ENCODE peak calls at places on chromosome 2, in nine cellular contexts. J is heart left ventricle, C is spleen, L is HCT116, D is transverse colon, N is prostate gland, K is stomach, X is K562, E is sigmoid colon. T is an unnamed sample.

GRCh38 chr2:206150168-206150567 is 9.1 kb downstream of the NDUFS1 start:
- DNase-seq in X (no peak), C (no peak), N (no peak), L (no peak), E (no peak), D (no peak), J (no peak), K (no peak), T (no peak)

GRCh38 chr2:5227062-5227699 is 465.0 kb upstream of the SOX11 start:
- DNase-seq in E (no peak), X (no peak), L (no peak), K (no peak), C (no peak), N (no peak), D (no peak), J (no peak), T (no peak)

GRCh38 chr2:205698556-205699282 is 16.4 kb downstream of the NRP2 start:
- DNase-seq in K (no peak), N (no peak), X (no peak), C (no peak), J (no peak), L (no peak), E (no peak), D (no peak), T (no peak)

GRCh38 chr2:176589956-176590509 is 320.8 kb downstream of the MTX2 start:
- DNase-seq in N (no peak), J (no peak), X (no peak), L (no peak), D (no peak), E (no peak), K (no peak), C (no peak), T (no peak)

GRCh38 chr2:54233832-54234649 is 22.0 kb downstream of the TSPYL6 start:
- DNase-seq in N (no peak), X (no peak), J (no peak), L (no peak), D (no peak), C (no peak), K (no peak), E (no peak), T (no peak)

GRCh38 chr2:36618381-36618780 is 20.4 kb upstream of the FEZ2 start:
- DNase-seq in C (no peak), J (no peak), K (no peak), X (peak), N (no peak), D (no peak), L (peak), E (no peak), T (no peak)

GRCh38 chr2:86037795-86038192 is 67.9 kb downstream of the POLR1A start:
- DNase-seq in N (no peak), E (no peak), C (peak), K (no peak), D (no peak), L (no peak), J (no peak), X (no peak), T (no peak)

GRCh38 chr2:7325186-7325585 is 408.0 kb downstream of the RNF144A start:
- DNase-seq in J (no peak), C (no peak), X (no peak), L (no peak), E (no peak), D (no peak), N (no peak), K (no peak), T (no peak)

GRCh38 chr2:174612960-174613359 is 15.4 kb upstream of the WIPF1 start:
- DNase-seq in C (no peak), J (no peak), X (no peak), N (no peak), E (no peak), L (no peak), D (no peak), K (no peak), T (no peak)

DNA sequence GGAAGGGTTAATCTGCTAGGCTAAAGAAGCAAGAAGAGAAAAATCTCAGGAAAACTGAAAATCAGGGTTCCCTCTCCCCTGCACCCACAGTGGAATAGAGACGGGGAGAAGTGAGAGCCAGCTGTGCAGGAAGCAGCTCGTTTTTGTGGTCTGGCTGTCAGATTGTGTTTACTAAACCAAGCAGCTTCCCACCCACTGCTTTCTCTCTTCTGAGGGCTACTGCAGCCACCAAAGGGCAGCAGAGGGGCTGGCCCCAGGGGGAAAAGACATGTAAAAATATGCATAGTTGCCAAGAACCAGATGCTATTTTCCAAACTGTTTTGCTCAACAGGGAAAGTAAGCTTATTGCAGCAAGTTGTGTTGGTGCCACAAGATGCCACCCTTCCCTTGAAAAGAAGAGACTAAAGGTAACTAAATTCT is 72.6 kb upstream of the THUMPD2 start:
- DNase-seq in J (no peak), X (no peak), K (no peak), L (no peak), N (no peak), C (no peak), D (no peak), E (no peak), T (no peak)
- TF ChIP-seq CTCF in J (no peak), X (no peak), K (no peak), L (no peak), N (no peak), C (no peak), D (no peak), E (no peak), T (no peak)

GRCh38 chr2:27771548-27772335 is at the start of gene MRPL33:
- DNase-seq in L (peak), C (peak), E (peak), J (peak), X (peak), K (peak), D (peak), N (peak), T (peak)
- TF ChIP-seq POLR2A in L (peak), C (no peak), E (peak), J (peak), X (peak), K (no peak), D (peak), N (peak), T (peak)

DNA sequence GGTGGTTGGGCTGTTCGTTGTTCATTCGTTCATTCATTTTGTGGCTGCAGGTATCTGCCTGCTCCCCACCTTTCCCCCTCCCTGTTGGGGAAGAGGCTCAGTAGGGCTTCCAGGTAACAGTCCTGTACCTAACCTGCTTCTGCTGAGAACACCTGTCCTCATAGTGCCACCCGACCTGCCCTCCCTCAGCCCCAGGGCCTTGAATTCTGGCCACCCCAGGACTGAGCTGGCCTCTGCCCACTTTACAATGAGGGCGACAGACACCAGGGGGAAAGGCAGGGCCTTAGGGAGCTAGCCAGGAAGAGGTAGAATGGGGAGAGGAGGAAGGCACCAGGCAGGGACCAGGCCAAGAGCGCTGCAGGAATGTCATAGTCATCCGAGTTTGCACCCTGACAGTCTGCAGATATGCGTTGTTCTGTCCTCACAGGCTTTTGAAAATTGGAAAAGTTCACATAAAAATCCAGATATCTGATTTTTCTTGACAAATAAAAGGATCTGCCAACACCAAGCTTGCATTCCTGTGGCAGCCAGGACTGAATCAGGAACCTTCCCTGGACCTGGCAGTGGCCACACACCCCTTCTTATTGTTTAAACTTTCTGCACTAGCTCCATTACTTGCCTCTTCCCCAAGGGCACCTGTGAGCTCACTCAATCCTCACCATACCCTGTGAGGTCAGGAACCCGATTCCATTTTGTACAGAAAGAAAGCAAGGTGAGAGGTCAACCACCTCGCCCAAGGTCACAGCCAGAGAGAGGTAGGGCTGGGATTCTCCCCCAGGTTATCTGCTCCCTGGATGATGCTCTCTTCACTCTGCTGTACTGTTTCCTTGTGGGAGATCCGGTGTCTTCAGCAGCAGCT is 35.3 kb upstream of the MRPL33 start:
- DNase-seq in N (no peak), D (no peak), L (no peak), K (no peak), E (no peak), X (no peak), C (no peak), J (no peak), T (no peak)
- H3K27ac ChIP-seq in N (peak), D (peak), L (no peak), K (peak), E (peak), X (no peak), C (peak), J (peak), T (peak)

DNA sequence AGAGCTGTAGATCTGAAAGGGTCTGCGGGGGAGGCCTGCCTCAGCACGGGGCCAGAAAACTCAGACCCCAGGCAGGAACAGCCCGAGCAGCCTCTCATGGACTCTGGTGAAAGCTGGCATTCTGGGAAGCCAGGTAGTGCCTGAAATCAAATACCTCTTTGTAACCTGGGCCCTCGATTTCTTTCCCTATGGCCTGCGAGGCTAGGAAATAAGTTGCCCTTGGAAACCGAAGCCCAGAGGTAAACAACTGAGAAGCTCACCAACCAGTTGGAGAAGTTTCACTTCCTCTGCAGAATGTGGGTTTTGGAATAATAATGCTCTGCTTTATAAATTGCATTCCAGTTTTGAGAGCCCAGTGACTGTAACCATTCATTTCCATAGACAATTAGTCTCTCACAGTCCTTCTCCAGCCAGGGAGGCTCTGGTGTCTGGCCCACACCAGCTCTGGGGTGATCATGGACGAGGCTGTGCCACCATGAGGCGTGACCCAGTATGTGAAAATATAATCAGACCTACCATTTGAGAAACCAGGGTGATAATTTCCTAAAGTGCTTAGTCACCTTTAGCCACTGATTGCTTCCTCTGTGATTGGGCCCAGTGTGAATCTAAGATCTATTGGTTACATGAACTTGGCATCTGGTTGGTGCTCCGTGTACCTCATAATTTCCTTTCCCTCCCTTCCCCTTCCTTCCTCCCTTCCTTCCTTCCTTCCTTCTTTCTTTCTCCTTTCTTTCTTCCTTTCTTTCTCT is 133.1 kb upstream of the PELI1 start:
- DNase-seq in E (no peak), L (no peak), X (peak), D (no peak), J (no peak), N (peak), C (no peak), K (no peak), T (no peak)
- TF ChIP-seq CTCF in E (no peak), L (no peak), X (no peak), D (no peak), J (no peak), N (no peak), C (no peak), K (no peak), T (no peak)

GRCh38 chr2:237392186-237392585 is 21.8 kb downstream of the COL6A3 start:
- DNase-seq in E (no peak), L (no peak), K (no peak), J (no peak), D (no peak), C (no peak), X (no peak), N (no peak), T (no peak)
- TF ChIP-seq POLR2A in E (no peak), L (no peak), K (no peak), J (no peak), D (no peak), C (no peak), X (no peak), N (no peak), T (no peak)

DNA sequence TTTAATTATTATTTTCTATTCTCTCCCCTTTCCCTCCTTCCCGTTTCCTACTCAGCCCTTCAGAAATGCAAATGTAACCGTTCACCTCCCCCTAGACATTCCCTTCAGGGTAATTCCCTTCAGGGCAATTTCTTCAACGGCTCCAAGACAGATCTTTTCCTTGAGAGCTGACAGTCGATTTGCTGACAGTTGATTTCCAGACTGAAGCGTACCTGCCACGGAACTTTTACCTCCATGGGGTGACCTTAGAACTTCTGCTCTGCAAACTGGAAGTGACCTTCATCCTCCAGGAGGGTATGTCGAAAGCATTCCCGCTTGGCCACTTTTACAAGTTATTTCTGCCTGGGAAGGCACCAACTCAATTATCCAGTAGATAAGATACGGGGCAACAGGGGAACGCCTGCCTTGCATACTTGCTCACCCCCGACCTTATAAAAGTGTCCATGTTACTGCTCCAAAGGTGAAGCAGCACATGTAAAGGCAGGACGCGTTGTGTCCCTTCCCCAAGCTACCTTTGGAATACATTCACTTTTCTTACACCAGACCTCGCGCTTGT is 18.5 kb downstream of the B3GNT7 start:
- DNase-seq in N (no peak), K (no peak), X (no peak), E (no peak), C (no peak), L (no peak), J (no peak), D (peak), T (no peak)
- H3K27ac ChIP-seq in N (no peak), K (no peak), X (no peak), E (no peak), C (no peak), L (no peak), J (no peak), D (peak), T (no peak)

GRCh38 chr2:49332415-49332814 is 178.1 kb upstream of the FSHR start:
- DNase-seq in J (no peak), L (no peak), K (no peak), E (no peak), D (no peak), X (no peak), N (no peak), C (no peak), T (no peak)
- TF ChIP-seq CTCF in J (no peak), L (no peak), K (no peak), E (no peak), D (no peak), X (no peak), N (no peak), C (no peak), T (no peak)

DNA sequence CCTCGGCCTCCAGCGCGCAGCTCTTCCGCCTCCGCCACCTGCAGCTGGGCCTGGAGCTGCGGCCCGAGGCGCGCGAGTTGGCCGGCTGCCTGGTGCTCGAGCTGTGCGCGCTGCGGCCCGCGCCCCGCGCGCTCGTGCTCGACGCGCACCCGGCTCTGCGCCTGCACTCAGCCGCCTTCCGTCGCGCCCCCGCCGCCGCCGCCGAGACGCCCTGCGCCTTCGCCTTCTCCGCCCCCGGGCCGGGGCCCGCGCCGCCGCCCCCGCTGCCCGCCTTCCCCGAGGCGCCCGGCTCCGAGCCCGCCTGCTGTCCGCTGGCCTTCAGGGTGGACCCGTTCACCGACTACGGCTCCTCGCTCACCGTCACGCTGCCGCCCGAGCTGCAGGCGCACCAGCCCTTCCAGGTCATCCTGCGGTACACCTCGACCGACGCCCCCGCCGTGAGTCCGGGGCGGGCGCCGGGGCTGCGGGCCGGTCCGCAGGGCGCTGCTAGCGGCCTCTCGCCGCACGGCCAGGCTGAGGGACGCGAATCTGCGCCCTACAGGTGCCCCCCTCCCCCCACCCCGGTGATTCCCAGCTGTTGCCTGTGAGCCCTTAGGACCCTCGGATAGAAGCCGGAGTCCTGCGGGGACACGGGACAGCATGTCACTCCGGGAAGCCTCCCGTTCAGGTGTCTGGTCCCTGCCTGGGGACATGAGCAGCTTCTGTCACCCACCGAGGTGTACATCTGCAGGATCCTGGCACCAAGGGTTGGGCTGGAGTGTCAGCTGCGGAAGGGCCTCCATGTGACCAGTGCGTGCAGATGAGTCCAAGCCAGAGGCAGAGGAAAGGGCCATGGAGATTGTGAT is 616 bp downstream of the RNPEPL1 start:
- DNase-seq in D (peak), X (peak), C (peak), K (peak), J (peak), N (peak), E (peak), L (no peak), T (peak)
- TF ChIP-seq POLR2A in D (no peak), X (no peak), C (peak), K (no peak), J (no peak), N (no peak), E (no peak), L (no peak), T (no peak)

GRCh38 chr2:159066541-159067156 is 98.2 kb downstream of the TANC1 start:
- DNase-seq in X (no peak), L (no peak), D (no peak), E (no peak), J (no peak), N (no peak), K (no peak), C (no peak), T (no peak)

GRCh38 chr2:159063677-159064076 is 95.2 kb downstream of the TANC1 start:
- DNase-seq in E (no peak), N (no peak), D (no peak), X (no peak), K (no peak), J (no peak), C (no peak), L (no peak), T (no peak)

GRCh38 chr2:159064446-159065301 is 96.2 kb downstream of the TANC1 start:
- DNase-seq in E (no peak), X (no peak), L (no peak), N (no peak), J (no peak), D (no peak), C (no peak), K (no peak), T (no peak)

GRCh38 chr2:159065891-159066290 is 97.5 kb downstream of the TANC1 start:
- DNase-seq in K (no peak), X (no peak), C (no peak), N (no peak), L (no peak), D (no peak), E (no peak), J (no peak), T (no peak)

DNA sequence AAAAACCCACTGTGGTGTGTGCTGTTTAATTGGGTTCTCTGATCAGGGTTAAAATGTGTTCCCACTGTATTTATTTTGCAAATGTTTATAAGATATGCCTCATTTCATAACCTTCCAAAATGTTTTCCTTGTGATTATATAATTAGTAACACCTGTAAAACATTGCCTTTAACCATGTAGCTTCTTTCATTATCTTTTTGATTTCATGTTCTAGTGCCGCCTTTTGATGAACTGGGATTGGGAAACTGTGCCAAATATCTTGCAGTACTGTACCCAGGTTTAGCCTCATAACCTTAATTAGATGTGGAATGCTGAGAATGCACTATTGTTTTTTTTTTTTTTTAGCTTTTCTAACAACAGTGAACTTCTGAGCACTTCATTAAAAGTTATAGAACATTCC is 96.9 kb downstream of the TANC1 start:
- DNase-seq in X (no peak), K (no peak), E (no peak), C (no peak), L (no peak), N (no peak), J (no peak), D (no peak), T (no peak)
- H3K27ac ChIP-seq in X (no peak), K (no peak), E (peak), C (no peak), L (peak), N (peak), J (no peak), D (peak), T (peak)

GRCh38 chr2:1591978-1592907 is 152.1 kb downstream of the PXDN start:
- DNase-seq in E (peak), N (peak), C (peak), D (peak), J (peak), X (no peak), K (no peak), L (peak), T (peak)
- TF ChIP-seq CTCF in E (peak), N (peak), C (peak), D (peak), J (peak), X (peak), K (peak), L (peak), T (peak)

T was measured in uterus.